ENCODE peak calls at places on chromosomes 13 and 19, in five cellular contexts. C is colonic mucosa; N is CD8-positive, alpha-beta memory T cell; Z is Panc1; I is GM23338. Y is an unnamed sample.

GRCh38 chr13:24664726-24665409 is 15.3 kb upstream of the ATP12A start:
- DNase-seq in C (no peak), N (no peak), Z (no peak), I (no peak), Y (no peak)

GRCh38 chr13:100694722-100695644 is 20.4 kb upstream of the TMTC4 start:
- DNase-seq in C (peak; percentile 28), N (no peak), Z (no peak), I (peak; percentile 87), Y (no peak)

GRCh38 chr19:8004723-8005513 is 523 bp downstream of the ELAVL1 start:
- DNase-seq in C (no peak), N (no peak), Z (no peak), I (peak; percentile 18), Y (no peak)

GRCh38 chr19:50325310-50326100 is 3.7 kb downstream of the KCNC3 start:
- DNase-seq in C (peak; percentile 54), N (peak; percentile 53), Z (no peak), I (peak; percentile 99), Y (no peak)

GRCh38 chr19:16661480-16662034 is 618 bp downstream of the TMEM38A start:
- DNase-seq in C (peak; percentile 41), N (peak; percentile 1), Z (no peak), I (peak; percentile 72), Y (peak; percentile 37)

GRCh38 chr13:51435002-51435578 is 17.7 kb downstream of the INTS6 start:
- DNase-seq in C (no peak), N (no peak), Z (no peak), I (peak; percentile 39), Y (no peak)

GRCh38 chr19:29833614-29834261 is 21.9 kb downstream of the CCNE1 start:
- DNase-seq in C (no peak), N (no peak), Z (no peak), I (no peak), Y (no peak)

GRCh38 chr19:29323972-29324680 is 111.2 kb upstream of the UQCRFS1 start:
- DNase-seq in C (peak; percentile 3), N (no peak), Z (no peak), I (no peak), Y (no peak)

GRCh38 chr19:43789029-43789428 is 8.3 kb upstream of the KCNN4 start:
- DNase-seq in C (no peak), N (no peak), Z (no peak), I (peak; percentile 80), Y (no peak)

GRCh38 chr13:44818428-44818827 is 170.8 kb downstream of the NUFIP1 start:
- DNase-seq in C (no peak), N (no peak), Z (no peak), I (peak; percentile 79), Y (no peak)

GRCh38 chr13:20997301-20998061 is 63.9 kb downstream of the LATS2 start:
- DNase-seq in C (no peak), N (no peak), Z (no peak), I (peak; percentile 75), Y (no peak)

GRCh38 chr19:43790587-43790986 is 9.8 kb upstream of the KCNN4 start:
- DNase-seq in C (no peak), N (no peak), Z (no peak), I (no peak), Y (no peak)

GRCh38 chr19:13633109-13633508 is 126.8 kb upstream of the CACNA1A start:
- DNase-seq in C (peak; percentile 89), N (no peak), Z (no peak), I (peak; percentile 60), Y (no peak)

DNA sequence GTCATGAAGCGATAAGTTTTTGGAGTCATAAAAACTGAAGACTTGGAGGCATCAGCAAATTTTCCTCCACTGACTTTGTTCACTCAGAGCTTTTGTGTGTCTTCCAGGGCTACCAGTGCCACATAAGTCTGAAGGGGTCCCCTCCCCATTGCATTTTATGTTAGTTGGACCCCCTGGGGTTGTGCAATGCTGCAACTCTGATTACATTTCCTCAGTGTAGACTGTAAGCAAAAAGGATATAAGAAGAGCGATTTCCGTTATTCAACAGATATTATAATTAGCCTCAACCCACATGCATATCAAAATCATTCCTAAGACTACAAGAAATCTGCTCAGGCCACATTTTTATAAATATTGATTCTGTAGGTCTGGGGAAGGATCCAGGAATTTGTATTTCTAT is 324.0 kb downstream of the TDRD3 start:
- DNase-seq in C (no peak), N (no peak), Z (no peak), I (peak; percentile 17), Y (no peak)
- H3K4me1 ChIP-seq in C (no peaks in the 10 kb centered on the region), N (no peaks in the 10 kb centered on the region), Z (no peaks in the 10 kb centered on the region), I (peaks cover 3% of the 10 kb centered on the region), Y (no peaks in the 10 kb centered on the region)

GRCh38 chr13:30618938-30619289 is 1.2 kb downstream of the USPL1 start:
- DNase-seq in C (no peak), N (no peak), Z (no peak), I (no peak), Y (no peak)
- H3K4me1 ChIP-seq in C (peaks cover 12% of the 10 kb centered on the region), N (peaks cover 30% of the 10 kb centered on the region), Z (peaks cover 13% of the 10 kb centered on the region), I (peaks cover 14% of the 10 kb centered on the region), Y (no peaks in the 10 kb centered on the region)

GRCh38 chr19:4910594-4911273 is 1.4 kb downstream of the UHRF1 start:
- DNase-seq in C (peak; percentile 38), N (no peak), Z (no peak), I (no peak), Y (no peak)
- H3K4me1 ChIP-seq in C (peaks cover 12% of the 10 kb centered on the region), N (peaks cover 65% of the 10 kb centered on the region), Z (peaks cover 33% of the 10 kb centered on the region), I (peaks cover 22% of the 10 kb centered on the region), Y (peaks cover 4% of the 10 kb centered on the region)

GRCh38 chr13:26897706-26898550 is 137.3 kb upstream of the GPR12 start:
- DNase-seq in C (no peak), N (no peak), Z (no peak), I (peak; percentile 8), Y (no peak)

GRCh38 chr13:26896986-26897668 is 136.5 kb upstream of the GPR12 start:
- DNase-seq in C (no peak), N (no peak), Z (no peak), I (no peak), Y (no peak)

GRCh38 chr13:26895081-26895807 is 134.7 kb upstream of the GPR12 start:
- DNase-seq in C (no peak), N (no peak), Z (no peak), I (peak; percentile 56), Y (no peak)

GRCh38 chr13:26895808-26896466 is 135.4 kb upstream of the GPR12 start:
- DNase-seq in C (no peak), N (no peak), Z (no peak), I (peak; percentile 17), Y (no peak)

DNA sequence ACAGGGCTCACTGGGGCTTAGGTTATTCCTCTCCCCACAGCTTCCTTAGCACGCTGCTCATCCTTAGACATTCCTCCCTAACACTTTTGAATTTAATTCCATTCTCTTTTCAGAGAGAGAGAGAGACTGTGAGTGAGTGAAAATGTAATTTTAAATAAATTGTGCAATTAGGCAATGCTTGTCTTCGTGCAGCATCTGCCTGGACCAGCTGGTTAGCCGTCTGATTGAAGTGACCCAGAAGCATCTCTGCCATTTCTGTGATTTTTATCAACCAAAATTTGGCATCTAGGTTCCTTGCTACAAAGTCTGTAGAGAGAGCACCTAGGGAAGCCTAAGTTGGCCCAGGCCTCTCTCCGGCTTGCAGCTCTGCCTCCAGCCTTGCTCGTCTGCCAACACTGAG is 138.6 kb upstream of the GPR12 start:
- DNase-seq in C (no peak), N (no peak), Z (no peak), I (no peak), Y (no peak)
- H3K4me1 ChIP-seq in C (no peaks in the 10 kb centered on the region), N (no peaks in the 10 kb centered on the region), Z (no peaks in the 10 kb centered on the region), I (peaks cover 4% of the 10 kb centered on the region), Y (no peaks in the 10 kb centered on the region)

GRCh38 chr13:73138967-73139491 is 80.2 kb downstream of the KLF5 start:
- DNase-seq in C (peak; percentile 51), N (no peak), Z (no peak), I (peak; percentile 16), Y (no peak)
- H3K4me1 ChIP-seq in C (peaks cover 10% of the 10 kb centered on the region), N (no peaks in the 10 kb centered on the region), Z (no peaks in the 10 kb centered on the region), I (peaks cover 16% of the 10 kb centered on the region), Y (no peaks in the 10 kb centered on the region)

GRCh38 chr19:19662866-19663291 is 597 bp downstream of the ATP13A1 start:
- DNase-seq in C (peak; percentile 72), N (no peak), Z (no peak), I (no peak), Y (no peak)
- H3K4me1 ChIP-seq in C (no peaks in the 10 kb centered on the region), N (peaks cover 35% of the 10 kb centered on the region), Z (peaks cover 10% of the 10 kb centered on the region), I (peaks cover 15% of the 10 kb centered on the region), Y (no peaks in the 10 kb centered on the region)

DNA sequence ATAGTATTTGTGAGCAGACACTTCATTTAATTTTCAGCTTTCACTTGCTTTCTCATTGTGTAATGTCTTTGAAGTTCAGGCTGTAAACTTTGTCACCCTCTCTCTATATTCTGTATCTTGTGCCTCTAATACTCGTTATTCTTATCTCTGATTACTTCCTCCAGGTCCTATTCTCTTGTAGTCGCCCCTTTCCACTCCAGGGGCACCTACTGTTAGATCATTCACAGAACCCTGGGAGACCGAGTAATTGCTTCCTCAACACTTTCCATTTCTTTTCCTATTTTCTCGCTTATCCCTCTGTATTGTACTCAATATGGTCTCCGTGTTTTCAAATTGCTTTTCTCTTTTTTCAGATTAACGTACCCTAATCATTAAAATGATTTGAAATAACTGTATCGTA is 93.9 kb upstream of the TDRD3 start:
- DNase-seq in C (no peak), N (no peak), Z (no peak), I (no peak), Y (no peak)
- H3K4me1 ChIP-seq in C (no peaks in the 10 kb centered on the region), N (no peaks in the 10 kb centered on the region), Z (no peaks in the 10 kb centered on the region), I (no peaks in the 10 kb centered on the region), Y (no peaks in the 10 kb centered on the region)